ENCODE peak calls at places on chromosomes 13 and 19, in ten cellular contexts. One of them, this sample, is unnamed.

GRCh38 chr13:20400774-20401173 is 124.9 kb downstream of the CRYL1 start:
- DNase-seq in ascending aorta: peak
- DNase-seq in thoracic aorta: no peak
- DNase-seq in brain microvascular endothelial cell: no peak
- DNase-seq in astrocyte: peak
- DNase-seq in GM23338: no peak
- DNase-seq in IMR-90: peak
- DNase-seq in heart right ventricle: no peak
- DNase-seq in lower lobe of right lung: no peak
- DNase-seq in tibial artery: no peak
- DNase-seq in this sample: no peak

GRCh38 chr19:3084943-3085342 is 9.2 kb upstream of the GNA11 start:
- DNase-seq in ascending aorta: no peak
- DNase-seq in thoracic aorta: no peak
- DNase-seq in brain microvascular endothelial cell: no peak
- DNase-seq in astrocyte: no peak
- DNase-seq in GM23338: no peak
- DNase-seq in IMR-90: no peak
- DNase-seq in heart right ventricle: no peak
- DNase-seq in lower lobe of right lung: no peak
- DNase-seq in tibial artery: no peak
- DNase-seq in this sample: no peak

GRCh38 chr13:48818495-48818961 is 157.2 kb upstream of the FNDC3A start:
- DNase-seq in ascending aorta: peak
- DNase-seq in thoracic aorta: no peak
- DNase-seq in brain microvascular endothelial cell: peak
- DNase-seq in astrocyte: peak
- DNase-seq in GM23338: peak
- DNase-seq in IMR-90: peak
- DNase-seq in heart right ventricle: no peak
- DNase-seq in lower lobe of right lung: no peak
- DNase-seq in tibial artery: no peak
- DNase-seq in this sample: no peak

GRCh38 chr13:51315658-51316057 is 23.8 kb upstream of the SERPINE3 start:
- DNase-seq in ascending aorta: no peak
- DNase-seq in thoracic aorta: no peak
- DNase-seq in brain microvascular endothelial cell: peak
- DNase-seq in astrocyte: peak
- DNase-seq in GM23338: no peak
- DNase-seq in IMR-90: no peak
- DNase-seq in heart right ventricle: no peak
- DNase-seq in lower lobe of right lung: no peak
- DNase-seq in tibial artery: no peak
- DNase-seq in this sample: no peak

GRCh38 chr13:29522044-29522685 is 73.3 kb downstream of the SLC7A1 start:
- DNase-seq in ascending aorta: peak
- DNase-seq in thoracic aorta: peak
- DNase-seq in brain microvascular endothelial cell: peak
- DNase-seq in astrocyte: peak
- DNase-seq in GM23338: no peak
- DNase-seq in IMR-90: peak
- DNase-seq in heart right ventricle: no peak
- DNase-seq in lower lobe of right lung: no peak
- DNase-seq in tibial artery: peak
- DNase-seq in this sample: no peak

GRCh38 chr19:32691952-32692726 is 518 bp downstream of the NUDT19 start:
- DNase-seq in ascending aorta: peak
- DNase-seq in thoracic aorta: no peak
- DNase-seq in brain microvascular endothelial cell: peak
- DNase-seq in astrocyte: peak
- DNase-seq in GM23338: peak
- DNase-seq in IMR-90: peak
- DNase-seq in heart right ventricle: peak
- DNase-seq in lower lobe of right lung: peak
- DNase-seq in tibial artery: peak
- DNase-seq in this sample: no peak

GRCh38 chr13:51804295-51805172 is 571 bp upstream of the DHRS12 start:
- DNase-seq in ascending aorta: no peak
- DNase-seq in thoracic aorta: no peak
- DNase-seq in brain microvascular endothelial cell: no peak
- DNase-seq in astrocyte: no peak
- DNase-seq in GM23338: no peak
- DNase-seq in IMR-90: no peak
- DNase-seq in heart right ventricle: peak
- DNase-seq in lower lobe of right lung: no peak
- DNase-seq in tibial artery: peak
- DNase-seq in this sample: no peak

GRCh38 chr19:1884291-1884718 is 991 bp downstream of the ABHD17A start:
- DNase-seq in ascending aorta: no peak
- DNase-seq in thoracic aorta: no peak
- DNase-seq in brain microvascular endothelial cell: no peak
- DNase-seq in astrocyte: no peak
- DNase-seq in GM23338: no peak
- DNase-seq in IMR-90: no peak
- DNase-seq in heart right ventricle: no peak
- DNase-seq in lower lobe of right lung: no peak
- DNase-seq in tibial artery: no peak
- DNase-seq in this sample: no peak

GRCh38 chr13:43006893-43007631 is 15.0 kb upstream of the EPSTI1 start:
- DNase-seq in ascending aorta: no peak
- DNase-seq in thoracic aorta: no peak
- DNase-seq in brain microvascular endothelial cell: no peak
- DNase-seq in astrocyte: peak
- DNase-seq in GM23338: no peak
- DNase-seq in IMR-90: peak
- DNase-seq in heart right ventricle: no peak
- DNase-seq in lower lobe of right lung: no peak
- DNase-seq in tibial artery: no peak
- DNase-seq in this sample: no peak

GRCh38 chr13:20360835-20361412 is 128.8 kb upstream of the GJB6 start:
- DNase-seq in ascending aorta: no peak
- DNase-seq in thoracic aorta: no peak
- DNase-seq in brain microvascular endothelial cell: no peak
- DNase-seq in astrocyte: peak
- DNase-seq in GM23338: no peak
- DNase-seq in IMR-90: no peak
- DNase-seq in heart right ventricle: no peak
- DNase-seq in lower lobe of right lung: no peak
- DNase-seq in tibial artery: no peak
- DNase-seq in this sample: no peak

GRCh38 chr19:11481777-11482383 is 1.0 kb upstream of the ELAVL3 start:
- DNase-seq in ascending aorta: peak
- DNase-seq in thoracic aorta: peak
- DNase-seq in brain microvascular endothelial cell: peak
- DNase-seq in astrocyte: peak
- DNase-seq in GM23338: peak
- DNase-seq in IMR-90: peak
- DNase-seq in heart right ventricle: peak
- DNase-seq in lower lobe of right lung: peak
- DNase-seq in tibial artery: peak
- DNase-seq in this sample: peak
- H3K4me3 ChIP-seq in ascending aorta: peak
- H3K4me3 ChIP-seq in thoracic aorta: peak
- H3K4me3 ChIP-seq in brain microvascular endothelial cell: peak
- H3K4me3 ChIP-seq in astrocyte: peak
- H3K4me3 ChIP-seq in GM23338: peak
- H3K4me3 ChIP-seq in IMR-90: peak
- H3K4me3 ChIP-seq in heart right ventricle: peak
- H3K4me3 ChIP-seq in lower lobe of right lung: peak
- H3K4me3 ChIP-seq in tibial artery: peak
- H3K4me3 ChIP-seq in this sample: peak

GRCh38 chr19:46077815-46078167 is 37.0 kb upstream of the IGFL4 start:
- DNase-seq in ascending aorta: no peak
- DNase-seq in thoracic aorta: no peak
- DNase-seq in brain microvascular endothelial cell: no peak
- DNase-seq in astrocyte: no peak
- DNase-seq in GM23338: no peak
- DNase-seq in IMR-90: no peak
- DNase-seq in heart right ventricle: no peak
- DNase-seq in lower lobe of right lung: no peak
- DNase-seq in tibial artery: no peak
- DNase-seq in this sample: no peak

GRCh38 chr19:46082728-46083050 is 41.8 kb downstream of the IGFL3 start:
- DNase-seq in ascending aorta: no peak
- DNase-seq in thoracic aorta: no peak
- DNase-seq in brain microvascular endothelial cell: no peak
- DNase-seq in astrocyte: peak
- DNase-seq in GM23338: no peak
- DNase-seq in IMR-90: no peak
- DNase-seq in heart right ventricle: no peak
- DNase-seq in lower lobe of right lung: no peak
- DNase-seq in tibial artery: no peak
- DNase-seq in this sample: no peak

GRCh38 chr19:46080561-46080960 is 39.8 kb upstream of the IGFL4 start:
- DNase-seq in ascending aorta: no peak
- DNase-seq in thoracic aorta: no peak
- DNase-seq in brain microvascular endothelial cell: peak
- DNase-seq in astrocyte: peak
- DNase-seq in GM23338: no peak
- DNase-seq in IMR-90: peak
- DNase-seq in heart right ventricle: no peak
- DNase-seq in lower lobe of right lung: no peak
- DNase-seq in tibial artery: no peak
- DNase-seq in this sample: no peak

GRCh38 chr19:46085888-46086287 is 38.6 kb downstream of the IGFL3 start:
- DNase-seq in ascending aorta: no peak
- DNase-seq in thoracic aorta: no peak
- DNase-seq in brain microvascular endothelial cell: no peak
- DNase-seq in astrocyte: no peak
- DNase-seq in GM23338: no peak
- DNase-seq in IMR-90: no peak
- DNase-seq in heart right ventricle: no peak
- DNase-seq in lower lobe of right lung: no peak
- DNase-seq in tibial artery: no peak
- DNase-seq in this sample: no peak

DNA sequence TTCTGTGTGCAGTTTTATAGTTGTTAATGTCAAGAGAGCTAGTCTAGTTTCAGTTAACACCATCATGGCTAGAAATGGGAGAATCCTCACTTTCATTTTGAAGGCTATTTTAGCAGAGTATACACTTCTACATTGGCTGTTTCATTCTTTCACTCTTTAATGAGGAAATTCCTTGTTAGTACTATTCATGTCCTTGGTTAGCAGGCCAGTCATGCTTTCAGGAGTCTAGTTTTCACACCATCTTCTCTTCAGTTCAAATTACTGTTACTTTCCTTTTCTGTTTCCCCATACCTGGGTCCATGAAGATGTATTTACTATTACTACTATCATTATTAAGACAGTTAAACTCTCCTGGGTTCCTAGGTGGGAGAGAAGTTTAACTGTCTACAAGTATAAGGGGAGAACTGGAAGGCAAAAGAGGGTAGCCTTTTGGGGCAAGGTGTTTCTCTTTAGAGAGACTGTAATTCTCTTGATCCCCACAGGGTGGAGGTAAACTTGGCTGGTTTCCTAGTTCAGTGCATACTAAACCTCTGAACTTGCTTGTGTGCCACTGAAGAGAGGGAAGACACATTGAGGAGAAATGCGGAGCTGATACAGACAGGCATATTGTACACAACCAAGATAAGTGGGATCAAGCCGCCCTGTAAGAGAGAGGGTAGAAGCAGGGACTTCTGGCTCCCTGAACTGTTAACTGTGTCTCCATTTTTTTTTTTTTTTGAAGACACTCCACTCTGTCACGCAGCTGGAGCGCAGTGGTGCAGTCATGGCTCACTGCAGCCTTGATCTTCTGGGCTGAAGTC is 41.3 kb upstream of the IGFL4 start:
- DNase-seq in ascending aorta: no peak
- DNase-seq in thoracic aorta: no peak
- DNase-seq in brain microvascular endothelial cell: peak
- DNase-seq in astrocyte: peak
- DNase-seq in GM23338: peak
- DNase-seq in IMR-90: peak
- DNase-seq in heart right ventricle: no peak
- DNase-seq in lower lobe of right lung: no peak
- DNase-seq in tibial artery: no peak
- DNase-seq in this sample: no peak
- H3K27ac ChIP-seq in ascending aorta: no peak
- H3K27ac ChIP-seq in thoracic aorta: no peak
- H3K27ac ChIP-seq in brain microvascular endothelial cell: no peak
- H3K27ac ChIP-seq in astrocyte: no peak
- H3K27ac ChIP-seq in GM23338: no peak
- H3K27ac ChIP-seq in IMR-90: no peak
- H3K27ac ChIP-seq in heart right ventricle: no peak
- H3K27ac ChIP-seq in lower lobe of right lung: no peak
- H3K27ac ChIP-seq in tibial artery: no peak
- H3K27ac ChIP-seq in this sample: no peak

DNA sequence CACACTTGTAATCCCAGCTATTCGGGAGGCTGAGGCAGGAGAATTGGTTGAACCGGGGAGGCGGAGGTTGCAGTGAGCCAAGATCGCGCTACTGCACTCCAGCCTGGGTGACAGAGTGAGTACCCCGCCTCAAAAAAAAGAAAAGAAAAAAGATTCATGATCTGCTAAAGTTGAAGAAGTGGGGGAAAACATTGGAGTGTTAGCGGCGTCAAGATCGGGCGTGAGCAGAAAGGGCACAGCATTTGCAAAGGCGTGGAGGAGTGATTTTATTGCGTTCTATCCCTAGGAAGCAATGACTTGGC is 874 bp upstream of the DNM2 start:
- DNase-seq in ascending aorta: no peak
- DNase-seq in thoracic aorta: no peak
- DNase-seq in brain microvascular endothelial cell: no peak
- DNase-seq in astrocyte: no peak
- DNase-seq in GM23338: no peak
- DNase-seq in IMR-90: no peak
- DNase-seq in heart right ventricle: no peak
- DNase-seq in lower lobe of right lung: no peak
- DNase-seq in tibial artery: no peak
- DNase-seq in this sample: no peak
- H3K4me3 ChIP-seq in ascending aorta: no peak
- H3K4me3 ChIP-seq in thoracic aorta: peak
- H3K4me3 ChIP-seq in brain microvascular endothelial cell: peak
- H3K4me3 ChIP-seq in astrocyte: peak
- H3K4me3 ChIP-seq in GM23338: peak
- H3K4me3 ChIP-seq in IMR-90: peak
- H3K4me3 ChIP-seq in heart right ventricle: peak
- H3K4me3 ChIP-seq in lower lobe of right lung: peak
- H3K4me3 ChIP-seq in tibial artery: no peak
- H3K4me3 ChIP-seq in this sample: peak

DNA sequence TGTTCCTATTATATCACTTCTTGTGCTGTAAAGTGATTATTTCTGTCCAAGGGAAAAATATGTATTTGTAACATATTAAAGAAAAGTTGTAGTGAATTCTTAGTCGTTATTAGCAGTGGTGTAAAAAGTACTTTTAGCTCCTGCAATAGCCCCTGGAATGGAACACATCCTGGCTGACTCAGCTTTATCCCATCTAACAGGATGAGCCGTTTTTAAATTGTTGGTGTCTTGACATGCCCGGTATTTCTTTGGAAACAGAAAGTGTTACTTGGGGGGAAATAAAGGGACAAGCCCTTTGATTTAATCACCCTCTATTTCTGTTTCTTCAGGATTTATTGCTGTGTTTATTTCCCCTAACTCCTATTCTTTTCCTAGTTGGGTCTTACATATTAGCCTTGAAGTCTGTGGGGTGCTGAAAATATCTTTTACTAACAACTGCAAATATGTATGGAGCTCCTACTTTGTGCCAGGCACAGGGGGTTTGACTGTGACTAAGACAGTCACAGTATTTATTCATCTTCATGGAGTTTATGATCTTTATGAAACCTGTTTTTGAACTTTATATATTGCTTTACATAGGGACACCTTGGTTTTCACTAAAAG is 17.9 kb downstream of the COG3 start:
- DNase-seq in ascending aorta: no peak
- DNase-seq in thoracic aorta: no peak
- DNase-seq in brain microvascular endothelial cell: no peak
- DNase-seq in astrocyte: peak
- DNase-seq in GM23338: no peak
- DNase-seq in IMR-90: peak
- DNase-seq in heart right ventricle: no peak
- DNase-seq in lower lobe of right lung: no peak
- DNase-seq in tibial artery: no peak
- DNase-seq in this sample: no peak
- H3K27ac ChIP-seq in ascending aorta: no peak
- H3K27ac ChIP-seq in thoracic aorta: no peak
- H3K27ac ChIP-seq in brain microvascular endothelial cell: peak
- H3K27ac ChIP-seq in astrocyte: peak
- H3K27ac ChIP-seq in GM23338: no peak
- H3K27ac ChIP-seq in IMR-90: no peak
- H3K27ac ChIP-seq in heart right ventricle: no peak
- H3K27ac ChIP-seq in lower lobe of right lung: no peak
- H3K27ac ChIP-seq in tibial artery: no peak
- H3K27ac ChIP-seq in this sample: no peak